ENCODE peak calls at places on chromosomes 3 and 15, in four cellular contexts. P, Y, R and U are unnamed samples.

GRCh38 chr3:176526194-176526593 is 671.1 kb downstream of the TBL1XR1 start:
- DNase-seq in P (no peak), Y (no peak), R (no peak), U (no peak)

GRCh38 chr15:85792102-85792731 is 2.5 kb downstream of the KLHL25 start:
- DNase-seq in P (no peak), Y (no peak), R (no peak), U (no peak)

GRCh38 chr15:35191783-35192182 is 106.7 kb upstream of the NANOGP8 start:
- DNase-seq in P (no peak), Y (no peak), R (no peak), U (no peak)

GRCh38 chr15:98779463-98780071 is 131.2 kb downstream of the IGF1R start:
- DNase-seq in P (peak; percentile 42), Y (peak; percentile 78), R (peak; percentile 85), U (peak; percentile 82)

GRCh38 chr15:75620043-75620775 is 5.3 kb downstream of the SNUPN start:
- DNase-seq in P (no peak), Y (peak; percentile 61), R (no peak), U (no peak)

GRCh38 chr15:60635507-60636352 is 156.8 kb upstream of the ICE2 start:
- DNase-seq in P (no peak), Y (no peak), R (no peak), U (peak; percentile 35)

GRCh38 chr3:168161696-168162095 is 66.0 kb upstream of the GOLIM4 start:
- DNase-seq in P (no peak), Y (no peak), R (no peak), U (no peak)

GRCh38 chr3:193078996-193079731 is 161.5 kb upstream of the MB21D2 start:
- DNase-seq in P (no peak), Y (no peak), R (no peak), U (no peak)

GRCh38 chr3:56783644-56784451 is 17.9 kb downstream of the ARHGEF3 start:
- DNase-seq in P (peak; percentile 98), Y (peak; percentile 27), R (no peak), U (peak; percentile 15)

GRCh38 chr3:69671082-69671952 is 67.9 kb upstream of the MITF start:
- DNase-seq in P (peak; percentile 35), Y (peak; percentile 42), R (no peak), U (peak; percentile 56)

GRCh38 chr15:86595741-86596140 is 516.1 kb downstream of the AGBL1 start:
- DNase-seq in P (no peak), Y (no peak), R (no peak), U (no peak)

GRCh38 chr3:53016236-53016635 is 29.6 kb downstream of the SFMBT1 start:
- DNase-seq in P (no peak), Y (peak; percentile 46), R (no peak), U (peak; percentile 30)

GRCh38 chr3:136994772-136995516 is 37.2 kb downstream of the IL20RB start:
- DNase-seq in P (peak; percentile 65), Y (peak; percentile 84), R (peak; percentile 83), U (peak; percentile 60)